ENCODE peak calls at places on chromosomes 6 and 20, in four cellular contexts. A, V, G and J are unnamed samples.

GRCh38 chr20:25081730-25082497 is at the start of gene VSX1:
- DNase-seq in A (no peak), V (no peak), G (no peak), J (no peak)

GRCh38 chr6:154466139-154466538 is 44.3 kb downstream of the CNKSR3 start:
- DNase-seq in A (no peak), V (no peak), G (no peak), J (no peak)

GRCh38 chr6:33172307-33173227 is 19.7 kb downstream of the COL11A2 start:
- DNase-seq in A (no peak), V (no peak), G (no peak), J (no peak)

GRCh38 chr20:37411408-37412306 is 65.7 kb downstream of the SRC start:
- DNase-seq in A (no peak), V (no peak), G (no peak), J (no peak)

GRCh38 chr20:3042621-3043020 is 801 bp upstream of the GNRH2 start:
- DNase-seq in A (peak), V (peak), G (no peak), J (peak)

GRCh38 chr6:26197736-26198625 is 110.8 kb downstream of the HFE start:
- DNase-seq in A (no peak), V (peak), G (no peak), J (no peak)

GRCh38 chr20:59071224-59071623 is 28.6 kb upstream of the PRELID3B start:
- DNase-seq in A (no peak), V (no peak), G (no peak), J (no peak)

GRCh38 chr6:45480697-45481415 is 103.1 kb upstream of the SUPT3H start:
- DNase-seq in A (no peak), V (no peak), G (no peak), J (no peak)

GRCh38 chr6:11598687-11599086 is 61.1 kb downstream of the TMEM170B start:
- DNase-seq in A (no peak), V (no peak), G (no peak), J (no peak)

GRCh38 chr6:40545954-40546353 is 41.2 kb downstream of the LRFN2 start:
- DNase-seq in A (no peak), V (no peak), G (no peak), J (no peak)

GRCh38 chr6:14664112-14664592 is 546.6 kb downstream of the CD83 start:
- DNase-seq in A (no peak), V (no peak), G (no peak), J (no peak)

GRCh38 chr6:53432318-53433161 is 83.8 kb upstream of the ELOVL5 start:
- DNase-seq in A (no peak), V (no peak), G (no peak), J (no peak)

GRCh38 chr6:40892223-40892622 is 146.8 kb downstream of the UNC5CL start:
- DNase-seq in A (no peak), V (no peak), G (no peak), J (no peak)

GRCh38 chr6:103672169-103672568 is 1187.5 kb downstream of the HACE1 start:
- DNase-seq in A (no peak), V (no peak), G (no peak), J (no peak)

GRCh38 chr20:56859751-56860366 is 230.8 kb downstream of the TFAP2C start:
- DNase-seq in A (no peak), V (peak), G (no peak), J (no peak)

GRCh38 chr6:43703512-43704429 is 16.2 kb upstream of the MRPS18A start:
- DNase-seq in A (no peak), V (no peak), G (no peak), J (no peak)
- H3K27ac ChIP-seq in A (peak), V (peak), G (peak), J (no peak)

DNA sequence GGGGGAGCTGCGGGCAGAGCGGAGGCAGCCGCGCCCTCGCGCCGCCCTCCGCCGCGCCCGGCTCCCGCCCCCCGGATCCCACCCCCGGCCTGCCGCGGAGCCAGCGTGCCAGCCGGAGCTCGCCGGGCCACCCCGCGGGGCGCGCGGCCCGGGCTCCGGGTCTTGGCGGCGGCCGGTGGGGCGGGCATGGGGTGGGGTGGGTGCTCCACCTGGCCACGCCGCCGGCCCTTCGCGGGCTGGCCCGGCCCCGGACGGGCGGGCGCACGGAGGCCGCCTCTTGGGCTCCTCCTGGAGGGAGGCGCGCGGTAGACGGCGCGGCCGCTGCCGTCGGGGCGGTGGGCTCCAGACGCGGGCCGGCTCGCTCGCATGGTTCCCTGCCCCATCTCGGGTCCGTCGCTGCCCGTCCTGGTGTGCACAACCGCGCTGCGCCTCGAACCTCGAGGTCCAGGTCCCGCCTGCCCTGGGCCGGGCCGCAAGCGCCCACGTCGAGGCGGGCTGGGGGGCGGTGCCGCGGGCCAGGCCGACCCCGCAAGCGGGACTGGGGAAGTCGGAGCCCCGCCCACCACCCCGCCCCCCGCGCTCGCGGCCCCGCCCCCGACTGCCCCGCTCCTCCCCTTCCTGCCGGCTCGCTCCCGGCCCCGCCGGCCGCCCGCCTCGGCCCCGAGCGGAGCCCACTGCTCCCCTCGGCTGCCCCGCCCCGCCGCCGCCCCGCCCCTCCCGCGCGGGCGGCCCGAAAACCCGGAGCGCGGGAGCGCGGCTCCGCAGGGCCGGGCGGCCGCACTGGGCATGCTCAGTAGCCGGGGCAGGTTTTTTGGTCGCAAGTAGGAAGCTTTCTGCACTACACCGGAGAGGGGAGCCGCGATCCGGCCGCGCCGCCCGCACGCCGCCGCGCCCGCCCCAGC is at the start of gene CDYL:
- DNase-seq in A (peak), V (peak), G (no peak), J (peak)
- H3K27ac ChIP-seq in A (peak), V (peak), G (peak), J (peak)

GRCh38 chr6:16966821-16967817 is 134.7 kb upstream of the STMND1 start:
- DNase-seq in A (no peak), V (no peak), G (no peak), J (no peak)
- H3K27ac ChIP-seq in A (no peak), V (no peak), G (no peak), J (no peak)

GRCh38 chr6:39484276-39484675 is 161.8 kb upstream of the KCNK16 start:
- DNase-seq in A (no peak), V (no peak), G (no peak), J (no peak)
- H3K27ac ChIP-seq in A (no peak), V (no peak), G (no peak), J (no peak)